ENCODE peak calls at places on chromosome 6, in ten cellular contexts. One of them, this sample, is unnamed.

GRCh38 chr6:40252531-40253258 is 318.4 kb upstream of the MOCS1 start:
- DNase-seq in tibial artery: no peak
- DNase-seq in RWPE1: no peak
- DNase-seq in left ventricle myocardium inferior: no peak
- DNase-seq in HCT116: no peak
- DNase-seq in lower lobe of right lung: no peak
- DNase-seq in AG04449: no peak
- DNase-seq in NB4: no peak
- DNase-seq in GM12865: peak; percentile 52
- DNase-seq in fibroblast of lung: no peak
- DNase-seq in this sample: no peak

GRCh38 chr6:41167173-41167963 is 4.5 kb upstream of the TREM2 start:
- DNase-seq in left ventricle myocardium inferior: no peak
- DNase-seq in lower lobe of right lung: no peak
- DNase-seq in HCT116: no peak
- DNase-seq in RWPE1: peak; percentile 24
- DNase-seq in GM12865: no peak
- DNase-seq in NB4: peak; percentile 41
- DNase-seq in AG04449: no peak
- DNase-seq in fibroblast of lung: peak; percentile 11
- DNase-seq in tibial artery: no peak
- DNase-seq in this sample: no peak

GRCh38 chr6:31568537-31568961 is 3.5 kb upstream of the LTA start:
- DNase-seq in GM12865: peak; percentile 94
- DNase-seq in lower lobe of right lung: no peak
- DNase-seq in AG04449: no peak
- DNase-seq in fibroblast of lung: no peak
- DNase-seq in RWPE1: no peak
- DNase-seq in HCT116: no peak
- DNase-seq in left ventricle myocardium inferior: no peak
- DNase-seq in NB4: no peak
- DNase-seq in tibial artery: no peak
- DNase-seq in this sample: peak; percentile 87

GRCh38 chr6:77462359-77463307 is 658 bp downstream of the HTR1B start:
- DNase-seq in GM12865: peak; percentile 7
- DNase-seq in RWPE1: no peak
- DNase-seq in fibroblast of lung: no peak
- DNase-seq in AG04449: no peak
- DNase-seq in tibial artery: peak; percentile 77
- DNase-seq in NB4: no peak
- DNase-seq in HCT116: no peak
- DNase-seq in lower lobe of right lung: peak; percentile 36
- DNase-seq in left ventricle myocardium inferior: no peak
- DNase-seq in this sample: no peak

GRCh38 chr6:141421378-141421777 is 711.3 kb upstream of the GJE1 start:
- DNase-seq in GM12865: no peak
- DNase-seq in RWPE1: peak; percentile 54
- DNase-seq in fibroblast of lung: peak; percentile 78
- DNase-seq in tibial artery: no peak
- DNase-seq in lower lobe of right lung: no peak
- DNase-seq in left ventricle myocardium inferior: no peak
- DNase-seq in AG04449: peak; percentile 51
- DNase-seq in NB4: no peak
- DNase-seq in HCT116: peak; percentile 8
- DNase-seq in this sample: no peak

GRCh38 chr6:1388081-1388926 is 1.1 kb upstream of the FOXF2 start:
- DNase-seq in tibial artery: no peak
- DNase-seq in NB4: no peak
- DNase-seq in HCT116: no peak
- DNase-seq in lower lobe of right lung: no peak
- DNase-seq in left ventricle myocardium inferior: no peak
- DNase-seq in GM12865: no peak
- DNase-seq in RWPE1: no peak
- DNase-seq in AG04449: no peak
- DNase-seq in fibroblast of lung: peak; percentile 83
- DNase-seq in this sample: no peak

GRCh38 chr6:116561377-116562018 is 7.9 kb downstream of the CALHM4 start:
- DNase-seq in left ventricle myocardium inferior: peak; percentile 69
- DNase-seq in lower lobe of right lung: peak; percentile 70
- DNase-seq in NB4: peak; percentile 76
- DNase-seq in AG04449: no peak
- DNase-seq in tibial artery: peak; percentile 81
- DNase-seq in RWPE1: peak; percentile 40
- DNase-seq in HCT116: peak; percentile 55
- DNase-seq in GM12865: peak; percentile 69
- DNase-seq in fibroblast of lung: peak; percentile 81
- DNase-seq in this sample: peak; percentile 59

GRCh38 chr6:145652572-145652971 is 82.7 kb downstream of the EPM2A start:
- DNase-seq in HCT116: no peak
- DNase-seq in lower lobe of right lung: no peak
- DNase-seq in GM12865: no peak
- DNase-seq in left ventricle myocardium inferior: no peak
- DNase-seq in AG04449: no peak
- DNase-seq in fibroblast of lung: no peak
- DNase-seq in RWPE1: no peak
- DNase-seq in NB4: no peak
- DNase-seq in tibial artery: no peak
- DNase-seq in this sample: no peak

GRCh38 chr6:137973201-137973600 is 106.1 kb downstream of the TNFAIP3 start:
- DNase-seq in RWPE1: no peak
- DNase-seq in fibroblast of lung: peak; percentile 16
- DNase-seq in AG04449: no peak
- DNase-seq in HCT116: no peak
- DNase-seq in left ventricle myocardium inferior: no peak
- DNase-seq in lower lobe of right lung: no peak
- DNase-seq in NB4: no peak
- DNase-seq in tibial artery: no peak
- DNase-seq in GM12865: no peak
- DNase-seq in this sample: no peak

GRCh38 chr6:137977814-137978213 is 110.8 kb downstream of the TNFAIP3 start:
- DNase-seq in left ventricle myocardium inferior: no peak
- DNase-seq in AG04449: no peak
- DNase-seq in HCT116: no peak
- DNase-seq in lower lobe of right lung: no peak
- DNase-seq in GM12865: no peak
- DNase-seq in RWPE1: no peak
- DNase-seq in fibroblast of lung: no peak
- DNase-seq in NB4: no peak
- DNase-seq in tibial artery: no peak
- DNase-seq in this sample: no peak

GRCh38 chr6:137977206-137977605 is 110.1 kb downstream of the TNFAIP3 start:
- DNase-seq in left ventricle myocardium inferior: no peak
- DNase-seq in lower lobe of right lung: no peak
- DNase-seq in HCT116: no peak
- DNase-seq in RWPE1: no peak
- DNase-seq in fibroblast of lung: no peak
- DNase-seq in GM12865: no peak
- DNase-seq in tibial artery: no peak
- DNase-seq in AG04449: no peak
- DNase-seq in NB4: no peak
- DNase-seq in this sample: no peak

GRCh38 chr6:137976430-137976829 is 109.4 kb downstream of the TNFAIP3 start:
- DNase-seq in GM12865: no peak
- DNase-seq in RWPE1: no peak
- DNase-seq in fibroblast of lung: no peak
- DNase-seq in NB4: no peak
- DNase-seq in lower lobe of right lung: no peak
- DNase-seq in tibial artery: no peak
- DNase-seq in HCT116: no peak
- DNase-seq in AG04449: no peak
- DNase-seq in left ventricle myocardium inferior: no peak
- DNase-seq in this sample: no peak

DNA sequence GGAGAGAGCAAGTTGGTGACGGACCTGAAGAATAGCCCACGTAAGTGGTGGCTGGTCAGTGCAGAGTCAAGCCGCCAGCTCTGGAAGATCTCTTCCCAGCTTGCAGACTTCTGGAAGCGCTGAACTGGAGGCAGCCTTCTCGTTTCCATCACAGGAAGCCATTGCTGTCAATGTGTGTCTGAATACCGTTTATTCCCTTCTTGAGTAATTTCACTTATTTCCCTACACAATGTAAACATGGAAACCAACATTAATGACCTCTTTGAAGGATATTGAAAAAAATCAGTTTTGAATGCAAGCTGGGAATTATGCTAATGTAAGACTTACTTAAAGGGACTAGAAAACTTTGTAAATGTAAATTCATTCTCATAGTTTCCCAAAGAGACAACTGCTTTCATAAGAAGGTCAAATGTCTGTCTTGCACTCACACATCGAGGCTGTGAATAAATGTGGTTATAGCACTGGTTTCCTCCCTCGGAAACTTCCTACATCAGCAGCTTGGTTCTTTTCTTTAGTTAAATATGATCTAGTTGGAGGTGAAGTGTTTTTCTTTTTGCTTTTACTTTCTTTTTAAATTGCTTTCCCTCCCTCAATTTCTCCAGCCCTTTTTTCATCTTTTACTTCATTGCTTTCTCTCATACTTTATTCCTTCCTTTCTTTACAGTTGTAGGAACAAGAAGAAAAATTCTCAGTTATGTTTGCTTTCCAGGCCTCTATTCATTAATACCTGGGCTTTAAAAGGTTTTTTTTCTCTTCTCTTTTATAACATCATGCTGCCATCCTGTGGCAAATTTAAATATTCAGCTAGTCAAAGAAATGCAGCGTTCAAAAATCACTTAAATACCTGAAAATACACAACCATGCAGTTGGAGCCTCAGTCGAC is 108.2 kb downstream of the TNFAIP3 start:
- DNase-seq in NB4: peak; percentile 80
- DNase-seq in left ventricle myocardium inferior: no peak
- DNase-seq in tibial artery: no peak
- DNase-seq in lower lobe of right lung: no peak
- DNase-seq in RWPE1: peak; percentile 20
- DNase-seq in AG04449: no peak
- DNase-seq in GM12865: peak; percentile 57
- DNase-seq in HCT116: peak; percentile 7
- DNase-seq in fibroblast of lung: peak; percentile 36
- DNase-seq in this sample: no peak
- TF ChIP-seq CTCF in NB4: no peak
- TF ChIP-seq CTCF in left ventricle myocardium inferior: peak; percentile 36
- TF ChIP-seq CTCF in tibial artery: peak; percentile 4
- TF ChIP-seq CTCF in lower lobe of right lung: peak; percentile 25
- TF ChIP-seq CTCF in RWPE1: peak; percentile 40
- TF ChIP-seq CTCF in AG04449: no peak
- TF ChIP-seq CTCF in GM12865: peak; percentile 24
- TF ChIP-seq CTCF in HCT116: peak; percentile 45
- TF ChIP-seq CTCF in fibroblast of lung: peak; percentile 34
- TF ChIP-seq CTCF in this sample: peak; percentile 60

DNA sequence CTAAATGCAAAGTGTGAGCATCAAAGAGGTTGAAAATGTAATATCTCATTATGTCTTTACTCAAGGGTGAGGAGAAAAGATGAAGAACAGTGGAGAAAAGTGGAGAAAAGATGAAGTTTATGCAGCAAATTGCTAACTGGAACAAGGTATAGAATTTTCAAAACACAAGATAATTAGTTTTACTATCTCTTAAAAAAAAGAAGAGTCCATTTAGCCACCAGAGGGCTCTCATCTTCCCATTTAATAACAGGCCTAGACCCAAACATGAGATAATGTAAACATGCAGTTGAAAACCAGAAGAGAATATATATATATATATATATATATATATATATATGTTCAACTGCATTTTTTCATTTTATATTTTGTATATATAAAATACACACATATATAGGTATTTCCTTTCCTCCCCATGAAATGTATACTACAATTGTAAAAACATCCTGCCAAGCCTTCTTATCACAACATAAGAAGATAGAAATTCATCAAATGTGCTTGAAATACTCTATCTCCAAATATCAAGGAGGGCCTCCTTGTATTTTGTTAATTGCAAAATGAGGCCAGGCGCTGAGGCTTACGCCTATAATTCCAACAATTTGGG is 78.4 kb downstream of the ADTRP start:
- DNase-seq in left ventricle myocardium inferior: no peak
- DNase-seq in RWPE1: peak; percentile 52
- DNase-seq in fibroblast of lung: peak; percentile 83
- DNase-seq in NB4: peak; percentile 71
- DNase-seq in HCT116: peak; percentile 32
- DNase-seq in lower lobe of right lung: no peak
- DNase-seq in GM12865: peak; percentile 72
- DNase-seq in AG04449: no peak
- DNase-seq in tibial artery: no peak
- DNase-seq in this sample: no peak
- TF ChIP-seq CTCF in left ventricle myocardium inferior: peak; percentile 63
- TF ChIP-seq CTCF in RWPE1: peak; percentile 25
- TF ChIP-seq CTCF in fibroblast of lung: peak; percentile 48
- TF ChIP-seq CTCF in NB4: peak; percentile 27
- TF ChIP-seq CTCF in HCT116: peak; percentile 46
- TF ChIP-seq CTCF in lower lobe of right lung: peak; percentile 45
- TF ChIP-seq CTCF in GM12865: peak; percentile 34
- TF ChIP-seq CTCF in AG04449: peak; percentile 21
- TF ChIP-seq CTCF in tibial artery: peak; percentile 49
- TF ChIP-seq CTCF in this sample: peak; percentile 58

GRCh38 chr6:17218023-17218748 is 63.0 kb upstream of the RBM24 start:
- DNase-seq in AG04449: no peak
- DNase-seq in left ventricle myocardium inferior: no peak
- DNase-seq in GM12865: no peak
- DNase-seq in tibial artery: no peak
- DNase-seq in lower lobe of right lung: no peak
- DNase-seq in HCT116: no peak
- DNase-seq in RWPE1: no peak
- DNase-seq in NB4: no peak
- DNase-seq in fibroblast of lung: no peak
- DNase-seq in this sample: no peak
- TF ChIP-seq CTCF in AG04449: no peak
- TF ChIP-seq CTCF in left ventricle myocardium inferior: no peak
- TF ChIP-seq CTCF in GM12865: no peak
- TF ChIP-seq CTCF in tibial artery: no peak
- TF ChIP-seq CTCF in lower lobe of right lung: no peak
- TF ChIP-seq CTCF in HCT116: no peak
- TF ChIP-seq CTCF in RWPE1: no peak
- TF ChIP-seq CTCF in NB4: no peak
- TF ChIP-seq CTCF in fibroblast of lung: no peak
- TF ChIP-seq CTCF in this sample: no peak

GRCh38 chr6:151442359-151442758 is 9.6 kb downstream of the RMND1 start:
- DNase-seq in left ventricle myocardium inferior: no peak
- DNase-seq in HCT116: no peak
- DNase-seq in lower lobe of right lung: no peak
- DNase-seq in tibial artery: no peak
- DNase-seq in RWPE1: no peak
- DNase-seq in fibroblast of lung: no peak
- DNase-seq in AG04449: no peak
- DNase-seq in GM12865: no peak
- DNase-seq in NB4: no peak
- DNase-seq in this sample: no peak

GRCh38 chr6:151440498-151440897 is 11.4 kb downstream of the RMND1 start:
- DNase-seq in GM12865: no peak
- DNase-seq in lower lobe of right lung: no peak
- DNase-seq in RWPE1: no peak
- DNase-seq in left ventricle myocardium inferior: no peak
- DNase-seq in fibroblast of lung: no peak
- DNase-seq in AG04449: no peak
- DNase-seq in HCT116: no peak
- DNase-seq in tibial artery: no peak
- DNase-seq in NB4: no peak
- DNase-seq in this sample: no peak

GRCh38 chr6:151443449-151443848 is 8.5 kb downstream of the RMND1 start:
- DNase-seq in NB4: no peak
- DNase-seq in AG04449: no peak
- DNase-seq in left ventricle myocardium inferior: no peak
- DNase-seq in HCT116: no peak
- DNase-seq in tibial artery: no peak
- DNase-seq in GM12865: no peak
- DNase-seq in lower lobe of right lung: no peak
- DNase-seq in fibroblast of lung: no peak
- DNase-seq in RWPE1: no peak
- DNase-seq in this sample: no peak

GRCh38 chr6:151441390-151442166 is 10.3 kb downstream of the RMND1 start:
- DNase-seq in NB4: no peak
- DNase-seq in tibial artery: no peak
- DNase-seq in lower lobe of right lung: no peak
- DNase-seq in left ventricle myocardium inferior: no peak
- DNase-seq in RWPE1: no peak
- DNase-seq in GM12865: no peak
- DNase-seq in AG04449: no peak
- DNase-seq in fibroblast of lung: no peak
- DNase-seq in HCT116: no peak
- DNase-seq in this sample: no peak

DNA sequence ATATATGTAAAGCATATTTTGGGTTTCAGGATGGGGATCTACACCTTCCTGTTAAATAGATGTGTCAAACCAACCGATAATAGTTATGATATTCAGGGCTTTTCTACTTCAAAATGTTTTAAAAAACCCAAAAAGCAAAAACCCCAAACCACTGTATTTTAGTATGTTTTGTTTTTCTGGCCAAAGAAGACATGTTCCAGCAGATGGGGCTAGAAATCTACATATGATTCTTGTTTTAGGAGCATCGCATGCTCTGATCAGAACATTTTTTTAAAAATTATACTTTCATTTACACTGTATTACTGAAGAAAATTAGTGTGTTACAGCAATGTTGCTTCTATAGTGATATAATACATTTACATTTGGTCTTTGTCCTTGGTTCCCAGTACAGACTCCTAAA is 11.0 kb downstream of the RMND1 start:
- DNase-seq in left ventricle myocardium inferior: no peak
- DNase-seq in fibroblast of lung: peak; percentile 70
- DNase-seq in NB4: peak; percentile 15
- DNase-seq in GM12865: peak; percentile 33
- DNase-seq in AG04449: no peak
- DNase-seq in tibial artery: no peak
- DNase-seq in lower lobe of right lung: no peak
- DNase-seq in RWPE1: no peak
- DNase-seq in HCT116: no peak
- DNase-seq in this sample: no peak
- TF ChIP-seq CTCF in left ventricle myocardium inferior: peak; percentile 53
- TF ChIP-seq CTCF in fibroblast of lung: peak; percentile 50
- TF ChIP-seq CTCF in NB4: no peak
- TF ChIP-seq CTCF in GM12865: peak; percentile 32
- TF ChIP-seq CTCF in AG04449: peak; percentile 26
- TF ChIP-seq CTCF in tibial artery: peak; percentile 61
- TF ChIP-seq CTCF in lower lobe of right lung: peak; percentile 37
- TF ChIP-seq CTCF in RWPE1: no peak
- TF ChIP-seq CTCF in HCT116: peak; percentile 31
- TF ChIP-seq CTCF in this sample: peak; percentile 64